ENCODE peak calls at places on chromosome 3, in six cellular contexts. X, N, E, P, V and T are unnamed samples.

GRCh38 chr3:86865506-86865905 is 125.4 kb downstream of the VGLL3 start:
- DNase-seq in X (no peak), N (no peak), E (no peak), P (no peak), V (no peak), T (peak)

GRCh38 chr3:18211116-18211515 is 214.0 kb downstream of the SATB1 start:
- DNase-seq in X (no peak), N (no peak), E (no peak), P (no peak), V (no peak), T (no peak)

GRCh38 chr3:128698211-128699011 is 27.6 kb upstream of the RAB7A start:
- DNase-seq in X (no peak), N (peak), E (peak), P (peak), V (peak), T (no peak)

GRCh38 chr3:153246805-153247204 is 84.8 kb downstream of the RAP2B start:
- DNase-seq in X (no peak), N (no peak), E (no peak), P (no peak), V (no peak), T (peak)

GRCh38 chr3:126064627-126065258 is 19.2 kb downstream of the SLC41A3 start:
- DNase-seq in X (no peak), N (no peak), E (no peak), P (no peak), V (no peak), T (no peak)

GRCh38 chr3:150582620-150583019 is 20.5 kb upstream of the SELENOT start:
- DNase-seq in X (no peak), N (no peak), E (no peak), P (no peak), V (no peak), T (no peak)

GRCh38 chr3:171788546-171789351 is 21.5 kb downstream of the PLD1 start:
- DNase-seq in X (no peak), N (no peak), E (no peak), P (no peak), V (no peak), T (no peak)

GRCh38 chr3:185423178-185423577 is 60.2 kb downstream of the MAP3K13 start:
- DNase-seq in X (no peak), N (peak), E (peak), P (no peak), V (peak), T (no peak)

GRCh38 chr3:28726840-28727239 is 378.2 kb upstream of the AZI2 start:
- DNase-seq in X (no peak), N (peak), E (peak), P (peak), V (peak), T (no peak)

GRCh38 chr3:42001777-42002176 is 39.9 kb upstream of the ULK4 start:
- DNase-seq in X (no peak), N (no peak), E (no peak), P (no peak), V (no peak), T (no peak)

GRCh38 chr3:140022061-140022781 is 87.2 kb downstream of the CLSTN2 start:
- DNase-seq in X (no peak), N (no peak), E (no peak), P (no peak), V (peak), T (peak)

GRCh38 chr3:38404286-38404685 is 49.4 kb upstream of the ACVR2B start:
- DNase-seq in X (no peak), N (no peak), E (peak), P (no peak), V (peak), T (peak)

GRCh38 chr3:48856469-48856868 is 8.8 kb upstream of the PRKAR2A start:
- DNase-seq in X (no peak), N (no peak), E (no peak), P (no peak), V (no peak), T (no peak)

GRCh38 chr3:146161725-146162047 is 702 bp upstream of the PLOD2 start:
- DNase-seq in X (no peak), N (no peak), E (peak), P (no peak), V (no peak), T (no peak)

GRCh38 chr3:69671082-69671952 is 67.9 kb upstream of the MITF start:
- DNase-seq in X (no peak), N (peak), E (no peak), P (no peak), V (no peak), T (peak)

DNA sequence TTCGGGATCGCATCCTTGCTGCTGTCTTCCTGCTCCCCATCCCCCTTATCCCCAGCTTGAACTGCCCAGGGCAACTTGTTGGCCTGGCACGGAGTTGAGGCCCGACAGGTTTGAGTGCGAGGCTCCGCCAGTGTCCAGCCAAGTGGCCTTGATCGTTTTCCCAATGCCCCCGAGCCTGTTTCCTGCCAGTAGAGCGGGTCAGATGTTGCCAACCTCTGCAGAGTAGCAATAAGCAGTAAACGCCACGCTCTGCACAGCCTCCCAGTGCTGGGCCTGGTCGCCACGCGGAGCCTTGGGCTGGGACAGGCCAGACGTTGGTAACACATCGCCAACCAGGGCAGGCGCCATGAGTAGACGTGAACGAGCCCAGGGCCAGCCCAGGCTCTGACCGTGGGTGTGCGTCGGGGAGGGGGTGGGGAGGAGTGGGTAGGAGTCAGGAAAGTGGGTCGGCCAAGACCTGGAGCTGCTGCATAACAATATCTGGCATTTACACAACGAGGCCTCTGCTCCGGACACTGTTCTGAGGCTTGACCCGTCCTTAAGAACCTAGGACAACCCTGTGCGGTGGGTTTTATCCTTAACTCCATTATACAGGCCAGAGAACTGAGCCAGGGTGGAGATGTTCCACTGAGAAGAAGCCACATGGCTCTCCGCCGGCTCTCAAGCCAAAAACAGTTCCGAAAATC is 444 bp upstream of the ABHD14A start:
- DNase-seq in X (no peak), N (no peak), E (peak), P (peak), V (peak), T (no peak)
- TF ChIP-seq CTCF in X (no peak), N (no peak), E (no peak), P (peak), V (no peak), T (no peak)

GRCh38 chr3:32460031-32460749 is 42.5 kb downstream of the CMTM6 start:
- DNase-seq in X (no peak), N (no peak), E (no peak), P (no peak), V (no peak), T (no peak)
- H3K4me3 ChIP-seq in X (no peak), N (no peak), E (no peak), P (no peak), V (no peak), T (no peak)

DNA sequence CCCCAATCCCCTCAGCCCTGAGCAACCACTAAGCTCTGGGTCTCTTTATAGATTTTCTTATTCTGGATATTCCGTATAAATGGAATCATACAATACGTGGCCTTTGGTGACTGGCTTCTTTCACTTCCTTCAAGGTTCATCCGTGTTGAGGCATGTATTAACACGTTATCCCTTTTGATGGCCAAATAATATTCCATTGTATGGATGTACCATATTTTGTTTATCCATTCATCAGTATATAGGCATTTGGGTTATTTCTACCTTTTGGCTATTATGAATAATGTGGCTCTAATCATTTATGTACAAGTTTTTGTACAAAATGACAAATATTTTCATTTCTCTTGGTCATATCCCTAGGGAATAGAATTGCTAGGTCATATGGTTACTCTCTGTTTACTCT is 284.4 kb downstream of the FAM43A start:
- DNase-seq in X (no peak), N (no peak), E (no peak), P (no peak), V (no peak), T (no peak)
- TF ChIP-seq CTCF in X (no peak), N (no peak), E (no peak), P (no peak), V (no peak), T (no peak)

GRCh38 chr3:149576071-149576564 is 81.7 kb downstream of the WWTR1 start:
- DNase-seq in X (no peak), N (peak), E (no peak), P (no peak), V (peak), T (peak)
- H3K4me3 ChIP-seq in X (no peak), N (peak), E (no peak), P (no peak), V (peak), T (peak)